ENCODE peak calls at places on chromosome 14, in nine cellular contexts. X, B, P, D, F, H, V, U and Y are unnamed samples.
A peak's percentile ranks its signal among the peaks of the same experiment; 100 is the strongest.

GRCh38 chr14:23402296-23403138 is 5.6 kb downstream of the MYH6 start:
- DNase-seq in D (no peak), H (no peak), X (no peak), B (no peak), U (no peak), V (no peak), P (no peak), F (peak; percentile 16), Y (no peak)

GRCh38 chr14:73460691-73461127 is 2.4 kb upstream of the NUMB start:
- DNase-seq in P (no peak), U (peak; percentile 50), X (no peak), D (no peak), F (no peak), H (no peak), V (no peak), B (no peak), Y (no peak)

GRCh38 chr14:89723930-89724915 is 230.3 kb downstream of the EFCAB11 start:
- DNase-seq in P (no peak), D (no peak), U (peak; percentile 57), F (no peak), V (peak; percentile 50), B (no peak), H (no peak), X (no peak), Y (no peak)

GRCh38 chr14:71753126-71753830 is 179.0 kb upstream of the RGS6 start:
- DNase-seq in H (peak; percentile 71), F (peak; percentile 91), U (peak; percentile 94), P (peak; percentile 88), V (peak; percentile 60), D (peak; percentile 76), X (peak; percentile 83), B (peak; percentile 88), Y (peak; percentile 84)

GRCh38 chr14:92615451-92615850 is 101.9 kb downstream of the RIN3 start:
- DNase-seq in V (peak; percentile 72), F (no peak), B (no peak), P (no peak), H (no peak), X (no peak), U (no peak), D (peak; percentile 91), Y (no peak)

GRCh38 chr14:56120091-56120632 is 2.0 kb downstream of the PELI2 start:
- DNase-seq in P (no peak), B (no peak), H (no peak), U (peak; percentile 59), F (no peak), D (no peak), V (peak; percentile 11), X (no peak), Y (peak; percentile 48)

GRCh38 chr14:86761611-86762010 is 1231.4 kb downstream of the GALC start:
- DNase-seq in U (no peak), P (no peak), D (no peak), X (no peak), V (no peak), B (no peak), H (no peak), F (no peak), Y (no peak)

GRCh38 chr14:65620195-65620594 is 207.7 kb downstream of the FUT8 start:
- DNase-seq in P (no peak), B (no peak), X (no peak), F (no peak), U (no peak), H (no peak), D (no peak), V (no peak), Y (no peak)

GRCh38 chr14:72545411-72546311 is 348.2 kb downstream of the DPF3 start:
- DNase-seq in H (no peak), F (no peak), V (no peak), X (peak; percentile 27), U (no peak), B (no peak), D (no peak), P (no peak), Y (no peak)

GRCh38 chr14:93049295-93049694 is 66.4 kb downstream of the ITPK1 start:
- DNase-seq in V (no peak), D (no peak), B (peak; percentile 88), P (no peak), U (no peak), X (no peak), F (no peak), H (no peak), Y (no peak)

GRCh38 chr14:73752297-73752992 is 38.3 kb upstream of the PNMA1 start:
- DNase-seq in U (peak; percentile 89), D (peak; percentile 76), V (peak; percentile 53), X (no peak), F (peak; percentile 81), H (no peak), P (peak; percentile 88), B (peak; percentile 81), Y (peak; percentile 81)

GRCh38 chr14:64891839-64892375 is 12.2 kb upstream of the SPTB start:
- DNase-seq in B (peak; percentile 15), D (no peak), H (no peak), F (no peak), P (no peak), X (no peak), U (peak; percentile 81), V (peak; percentile 64), Y (peak; percentile 64)

GRCh38 chr14:71290960-71291466 is 383.8 kb downstream of the PCNX1 start:
- DNase-seq in B (peak; percentile 10), U (peak; percentile 42), V (no peak), D (no peak), H (no peak), X (peak; percentile 35), P (no peak), F (no peak), Y (peak; percentile 36)

GRCh38 chr14:92408186-92408585 is 85.2 kb downstream of the SLC24A4 start:
- DNase-seq in H (no peak), D (no peak), F (no peak), X (no peak), V (no peak), B (no peak), P (no peak), U (peak; percentile 20), Y (no peak)

GRCh38 chr14:103512701-103513611 is 9.7 kb downstream of the CKB start:
- DNase-seq in P (peak; percentile 70), B (peak; percentile 69), U (no peak), F (peak; percentile 49), V (no peak), D (peak; percentile 14), H (no peak), X (peak; percentile 75), Y (peak; percentile 60)

GRCh38 chr14:92978229-92979021 is 55.5 kb downstream of the CHGA start:
- DNase-seq in D (no peak), F (no peak), U (no peak), H (no peak), P (no peak), X (no peak), B (no peak), V (no peak), Y (no peak)

GRCh38 chr14:23548351-23549318 is 2.9 kb downstream of the ZFHX2 start:
- DNase-seq in B (no peak), H (no peak), P (no peak), U (no peak), D (no peak), V (no peak), F (no peak), X (no peak), Y (no peak)

GRCh38 chr14:58637391-58638230 is at the start of gene DACT1:
- DNase-seq in F (peak; percentile 76), P (peak; percentile 44), D (no peak), H (no peak), B (peak; percentile 50), V (peak; percentile 61), X (peak; percentile 75), U (peak; percentile 95), Y (peak; percentile 37)

DNA sequence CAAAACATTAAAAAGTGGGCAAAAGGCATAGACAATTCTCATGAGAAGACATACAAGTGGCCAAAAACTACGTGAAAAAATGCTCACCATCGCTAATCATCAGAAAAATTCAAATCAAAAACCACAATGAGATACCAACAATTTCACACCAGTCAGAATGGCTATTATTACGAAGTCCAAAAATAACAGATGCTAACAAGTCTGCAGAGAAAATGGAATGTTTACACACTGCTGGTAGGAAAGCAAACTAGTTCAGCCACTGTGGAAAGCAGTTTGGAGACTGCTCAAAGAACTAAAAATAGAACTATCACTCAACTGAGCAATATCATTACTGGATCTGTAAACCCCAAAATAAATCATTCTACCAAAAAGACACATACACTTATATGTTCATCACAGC is 76.2 kb downstream of the PRKD1 start:
- DNase-seq in V (no peak), B (no peak), H (no peak), U (no peak), D (no peak), F (no peak), P (no peak), X (no peak), Y (no peak)
- H3K4me1 ChIP-seq in V (no peaks in the 10 kb centered on the region), B (no peaks in the 10 kb centered on the region), H (no peaks in the 10 kb centered on the region), U (no peaks in the 10 kb centered on the region), D (no peaks in the 10 kb centered on the region), F (no peaks in the 10 kb centered on the region), P (no peaks in the 10 kb centered on the region), X (no peaks in the 10 kb centered on the region), Y (peaks cover 8% of the 10 kb centered on the region)

GRCh38 chr14:101120636-101121398 is 217.3 kb upstream of the RTL1 start:
- DNase-seq in X (peak; percentile 80), V (peak; percentile 8), H (no peak), U (no peak), F (peak; percentile 42), P (peak; percentile 26), D (no peak), B (peak; percentile 37), Y (no peak)
- H3K4me3 ChIP-seq in X (peak overlapping the region; percentile 39), V (peak overlapping the region; percentile 20), H (no peak overlapping the region), U (no peak overlapping the region), F (peak overlapping the region; percentile 44), P (no peak overlapping the region), D (no peak overlapping the region), B (no peak overlapping the region), Y (no peak overlapping the region)

GRCh38 chr14:97306133-97306784 is 509.1 kb downstream of the VRK1 start:
- DNase-seq in P (no peak), V (no peak), U (no peak), B (no peak), H (no peak), D (no peak), F (no peak), X (no peak), Y (no peak)

GRCh38 chr14:97312910-97313309 is 515.7 kb downstream of the VRK1 start:
- DNase-seq in U (no peak), F (no peak), H (no peak), B (no peak), D (no peak), X (no peak), P (no peak), V (no peak), Y (no peak)

GRCh38 chr14:97315790-97316189 is 518.6 kb downstream of the VRK1 start:
- DNase-seq in X (no peak), U (no peak), V (no peak), H (no peak), P (no peak), D (no peak), B (no peak), F (no peak), Y (no peak)

GRCh38 chr14:97306785-97307246 is 509.6 kb downstream of the VRK1 start:
- DNase-seq in P (no peak), D (no peak), B (no peak), F (no peak), H (no peak), U (no peak), V (peak; percentile 2), X (no peak), Y (no peak)

GRCh38 chr14:97311411-97311810 is 514.2 kb downstream of the VRK1 start:
- DNase-seq in P (no peak), H (no peak), B (no peak), F (no peak), X (no peak), D (no peak), U (no peak), V (no peak), Y (no peak)
- H3K4me1 ChIP-seq in P (no peaks in the 10 kb centered on the region), H (no peaks in the 10 kb centered on the region), B (no peaks in the 10 kb centered on the region), F (no peaks in the 10 kb centered on the region), X (no peaks in the 10 kb centered on the region), D (peaks cover 13% of the 10 kb centered on the region), U (no peaks in the 10 kb centered on the region), V (peaks cover 7% of the 10 kb centered on the region), Y (no peaks in the 10 kb centered on the region)

GRCh38 chr14:75631453-75631831 is 29.2 kb downstream of the ERG28 start:
- DNase-seq in U (peak; percentile 64), B (no peak), P (no peak), X (no peak), F (no peak), H (peak; percentile 42), D (no peak), V (no peak), Y (no peak)
- H3K4me3 ChIP-seq in U (no peak overlapping the region), B (no peak overlapping the region), P (no peak overlapping the region), X (no peak overlapping the region), F (no peak overlapping the region), H (no peak overlapping the region), D (no peak overlapping the region), V (no peak overlapping the region), Y (no peak overlapping the region)